ENCODE peak calls at places on chromosomes 1 and 21, in eight cellular contexts. One of them, this sample, is unnamed.

GRCh38 chr1:246181244-246181643 is 325.8 kb downstream of the SMYD3 start:
- DNase-seq in keratinocyte: no peak
- DNase-seq in kidney: no peak
- DNase-seq in heart right ventricle: no peak
- DNase-seq in ovary: no peak
- DNase-seq in astrocyte: no peak
- DNase-seq in prostate gland: no peak
- DNase-seq in Panc1: no peak
- DNase-seq in this sample: no peak

GRCh38 chr1:205421728-205422127 is at the start of gene LEMD1:
- DNase-seq in keratinocyte: no peak
- DNase-seq in kidney: no peak
- DNase-seq in heart right ventricle: no peak
- DNase-seq in ovary: no peak
- DNase-seq in astrocyte: peak
- DNase-seq in prostate gland: no peak
- DNase-seq in Panc1: no peak
- DNase-seq in this sample: no peak

GRCh38 chr1:119358661-119359060 is 9.9 kb upstream of the HAO2 start:
- DNase-seq in keratinocyte: peak
- DNase-seq in kidney: no peak
- DNase-seq in heart right ventricle: no peak
- DNase-seq in ovary: no peak
- DNase-seq in astrocyte: no peak
- DNase-seq in prostate gland: peak
- DNase-seq in Panc1: no peak
- DNase-seq in this sample: no peak

GRCh38 chr1:202281316-202282016 is 60.3 kb downstream of the UBE2T start:
- DNase-seq in keratinocyte: no peak
- DNase-seq in kidney: no peak
- DNase-seq in heart right ventricle: no peak
- DNase-seq in ovary: no peak
- DNase-seq in astrocyte: peak
- DNase-seq in prostate gland: no peak
- DNase-seq in Panc1: no peak
- DNase-seq in this sample: peak

GRCh38 chr1:207806531-207807394 is 54.9 kb downstream of the CD46 start:
- DNase-seq in keratinocyte: no peak
- DNase-seq in kidney: peak
- DNase-seq in heart right ventricle: no peak
- DNase-seq in ovary: no peak
- DNase-seq in astrocyte: peak
- DNase-seq in prostate gland: peak
- DNase-seq in Panc1: no peak
- DNase-seq in this sample: no peak

GRCh38 chr21:42010507-42011493 is 640 bp upstream of the ZBTB21 start:
- DNase-seq in keratinocyte: no peak
- DNase-seq in kidney: peak
- DNase-seq in heart right ventricle: peak
- DNase-seq in ovary: peak
- DNase-seq in astrocyte: peak
- DNase-seq in prostate gland: peak
- DNase-seq in Panc1: no peak
- DNase-seq in this sample: no peak

GRCh38 chr1:11792106-11792505 is 13.7 kb downstream of the MTHFR start:
- DNase-seq in keratinocyte: no peak
- DNase-seq in kidney: peak
- DNase-seq in heart right ventricle: peak
- DNase-seq in ovary: peak
- DNase-seq in astrocyte: no peak
- DNase-seq in prostate gland: no peak
- DNase-seq in Panc1: no peak
- DNase-seq in this sample: no peak

GRCh38 chr1:216686860-216687545 is 36.2 kb downstream of the ESRRG start:
- DNase-seq in keratinocyte: no peak
- DNase-seq in kidney: no peak
- DNase-seq in heart right ventricle: no peak
- DNase-seq in ovary: no peak
- DNase-seq in astrocyte: peak
- DNase-seq in prostate gland: no peak
- DNase-seq in Panc1: no peak
- DNase-seq in this sample: no peak

GRCh38 chr1:23923592-23924495 is 10.7 kb upstream of the CNR2 start:
- DNase-seq in keratinocyte: no peak
- DNase-seq in kidney: no peak
- DNase-seq in heart right ventricle: no peak
- DNase-seq in ovary: peak
- DNase-seq in astrocyte: no peak
- DNase-seq in prostate gland: no peak
- DNase-seq in Panc1: no peak
- DNase-seq in this sample: no peak

GRCh38 chr1:228369608-228370438 is 36.8 kb downstream of the TRIM11 start:
- DNase-seq in keratinocyte: no peak
- DNase-seq in kidney: peak
- DNase-seq in heart right ventricle: peak
- DNase-seq in ovary: no peak
- DNase-seq in astrocyte: no peak
- DNase-seq in prostate gland: no peak
- DNase-seq in Panc1: no peak
- DNase-seq in this sample: no peak

GRCh38 chr1:24555591-24556413 is at the start of gene NCMAP:
- DNase-seq in keratinocyte: no peak
- DNase-seq in kidney: peak
- DNase-seq in heart right ventricle: peak
- DNase-seq in ovary: no peak
- DNase-seq in astrocyte: no peak
- DNase-seq in prostate gland: peak
- DNase-seq in Panc1: no peak
- DNase-seq in this sample: no peak

GRCh38 chr21:26489781-26490180 is 83.3 kb downstream of the CYYR1 start:
- DNase-seq in keratinocyte: no peak
- DNase-seq in kidney: no peak
- DNase-seq in heart right ventricle: no peak
- DNase-seq in ovary: no peak
- DNase-seq in astrocyte: no peak
- DNase-seq in prostate gland: no peak
- DNase-seq in Panc1: no peak
- DNase-seq in this sample: no peak

GRCh38 chr1:83545450-83545849 is 453.5 kb downstream of the TTLL7 start:
- DNase-seq in keratinocyte: no peak
- DNase-seq in kidney: no peak
- DNase-seq in heart right ventricle: no peak
- DNase-seq in ovary: no peak
- DNase-seq in astrocyte: no peak
- DNase-seq in prostate gland: no peak
- DNase-seq in Panc1: no peak
- DNase-seq in this sample: no peak

GRCh38 chr21:35366348-35367085 is 317.4 kb upstream of the RUNX1 start:
- DNase-seq in keratinocyte: no peak
- DNase-seq in kidney: no peak
- DNase-seq in heart right ventricle: no peak
- DNase-seq in ovary: no peak
- DNase-seq in astrocyte: peak
- DNase-seq in prostate gland: no peak
- DNase-seq in Panc1: no peak
- DNase-seq in this sample: peak

GRCh38 chr1:232594018-232594502 is 35.9 kb downstream of the SIPA1L2 start:
- DNase-seq in keratinocyte: no peak
- DNase-seq in kidney: no peak
- DNase-seq in heart right ventricle: no peak
- DNase-seq in ovary: no peak
- DNase-seq in astrocyte: peak
- DNase-seq in prostate gland: no peak
- DNase-seq in Panc1: no peak
- DNase-seq in this sample: no peak

GRCh38 chr1:155522069-155522468 is 40.5 kb downstream of the ASH1L start:
- DNase-seq in keratinocyte: no peak
- DNase-seq in kidney: no peak
- DNase-seq in heart right ventricle: no peak
- DNase-seq in ovary: no peak
- DNase-seq in astrocyte: peak
- DNase-seq in prostate gland: no peak
- DNase-seq in Panc1: no peak
- DNase-seq in this sample: no peak

GRCh38 chr1:33377013-33377412 is 53.9 kb downstream of the PHC2 start:
- DNase-seq in keratinocyte: no peak
- DNase-seq in kidney: no peak
- DNase-seq in heart right ventricle: no peak
- DNase-seq in ovary: no peak
- DNase-seq in astrocyte: no peak
- DNase-seq in prostate gland: peak
- DNase-seq in Panc1: no peak
- DNase-seq in this sample: no peak

DNA sequence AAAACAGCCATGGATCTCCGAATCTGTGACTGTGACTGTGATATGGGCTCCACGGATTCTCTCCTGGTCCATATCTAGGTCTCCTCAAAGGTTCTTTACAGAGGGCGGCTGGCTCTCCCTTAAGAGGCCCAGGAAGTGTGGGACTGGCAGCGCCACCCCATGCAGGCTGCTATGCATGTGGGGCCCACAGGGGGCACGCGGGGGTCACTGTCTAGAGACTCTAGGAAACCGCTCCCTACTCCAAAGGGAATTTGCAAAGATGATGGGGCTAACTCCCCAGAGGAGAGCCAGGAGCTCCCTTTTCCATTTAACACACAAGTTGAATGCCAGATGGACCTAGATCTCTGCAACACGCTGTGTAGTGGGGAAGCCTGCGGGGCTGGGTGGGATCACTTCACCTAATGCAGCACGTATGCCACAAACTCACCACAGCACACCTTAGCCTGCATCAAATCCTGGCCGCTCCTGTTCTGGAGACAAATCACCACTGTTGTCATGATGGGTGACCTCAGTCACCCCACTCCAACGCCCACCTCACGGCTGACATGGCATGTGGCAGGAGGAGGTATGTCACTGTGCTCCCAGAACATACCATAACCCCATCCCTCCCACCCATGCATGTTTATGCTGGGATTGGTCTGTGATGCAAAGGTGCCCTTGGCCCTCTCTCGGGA is 61.7 kb downstream of the SLC45A1 start:
- DNase-seq in keratinocyte: no peak
- DNase-seq in kidney: no peak
- DNase-seq in heart right ventricle: no peak
- DNase-seq in ovary: no peak
- DNase-seq in astrocyte: no peak
- DNase-seq in prostate gland: no peak
- DNase-seq in Panc1: no peak
- DNase-seq in this sample: no peak
- H3K27ac ChIP-seq in keratinocyte: no peak
- H3K27ac ChIP-seq in kidney: peak
- H3K27ac ChIP-seq in heart right ventricle: peak
- H3K27ac ChIP-seq in ovary: no peak
- H3K27ac ChIP-seq in astrocyte: no peak
- H3K27ac ChIP-seq in prostate gland: peak
- H3K27ac ChIP-seq in Panc1: no peak
- H3K27ac ChIP-seq in this sample: no peak

DNA sequence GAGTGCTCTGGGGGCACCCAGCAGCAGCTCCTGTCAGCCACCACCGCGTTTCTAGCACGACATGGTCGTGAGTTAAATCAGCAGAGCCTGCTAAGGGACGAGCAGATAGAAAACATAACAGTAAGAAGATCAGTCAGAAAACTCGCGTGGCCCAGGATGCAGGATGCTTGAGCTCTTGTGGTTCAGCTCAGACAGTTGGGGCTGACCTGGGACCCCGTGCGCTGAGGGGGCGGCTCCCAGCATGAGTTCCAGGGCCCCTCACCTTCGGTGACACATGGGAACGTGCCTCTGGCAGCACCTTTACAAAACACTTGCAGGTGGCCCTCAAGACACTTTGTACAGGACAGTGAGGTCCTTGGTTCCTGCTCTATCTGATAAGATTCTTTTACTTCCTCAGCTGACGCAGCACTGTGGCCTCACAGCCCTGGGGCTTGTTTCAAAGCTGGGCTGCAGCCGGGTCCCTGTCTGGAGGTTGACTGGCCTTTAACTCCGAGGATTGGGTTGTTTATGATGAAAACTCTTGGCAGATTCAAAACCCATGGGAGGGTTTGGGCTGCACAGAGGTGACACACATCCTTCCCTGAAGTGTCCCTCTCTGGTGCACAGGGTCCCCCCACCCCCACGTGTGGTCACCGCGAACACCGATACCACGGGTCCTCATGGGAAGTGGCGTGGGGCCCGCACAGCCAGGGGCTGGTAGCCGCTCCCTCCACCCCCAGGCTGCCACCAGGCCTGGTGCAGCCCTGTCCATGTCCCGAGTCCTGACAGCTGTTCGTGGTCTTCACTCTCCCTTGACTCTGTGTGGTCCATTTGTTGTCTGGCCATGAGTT is 65.3 kb upstream of the COL6A1 start:
- DNase-seq in keratinocyte: no peak
- DNase-seq in kidney: peak
- DNase-seq in heart right ventricle: no peak
- DNase-seq in ovary: no peak
- DNase-seq in astrocyte: no peak
- DNase-seq in prostate gland: no peak
- DNase-seq in Panc1: no peak
- DNase-seq in this sample: no peak
- H3K27ac ChIP-seq in keratinocyte: no peak
- H3K27ac ChIP-seq in kidney: no peak
- H3K27ac ChIP-seq in heart right ventricle: no peak
- H3K27ac ChIP-seq in ovary: no peak
- H3K27ac ChIP-seq in astrocyte: no peak
- H3K27ac ChIP-seq in prostate gland: no peak
- H3K27ac ChIP-seq in Panc1: no peak
- H3K27ac ChIP-seq in this sample: no peak

DNA sequence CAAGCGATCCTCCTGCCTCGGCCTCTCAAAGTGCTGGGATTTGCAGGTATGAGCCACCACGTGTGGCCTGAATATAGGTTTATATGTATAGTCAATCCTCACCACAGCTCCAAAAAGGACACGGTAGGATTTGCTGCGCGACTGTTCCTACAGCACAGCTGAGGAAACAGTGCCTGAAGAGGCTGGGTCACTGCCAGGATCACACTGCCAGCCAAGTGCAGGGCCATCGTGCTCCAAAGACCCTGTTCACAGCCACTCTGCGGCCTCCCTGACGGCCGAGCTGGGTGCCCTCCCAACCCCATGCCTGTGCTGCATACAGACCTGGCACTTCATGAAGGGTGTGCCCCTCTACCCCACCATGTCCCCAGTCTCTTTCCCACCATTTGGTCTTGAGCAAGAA is 71.4 kb downstream of the MRPL37 start:
- DNase-seq in keratinocyte: no peak
- DNase-seq in kidney: peak
- DNase-seq in heart right ventricle: peak
- DNase-seq in ovary: no peak
- DNase-seq in astrocyte: no peak
- DNase-seq in prostate gland: no peak
- DNase-seq in Panc1: no peak
- DNase-seq in this sample: no peak
- H3K27ac ChIP-seq in keratinocyte: no peak
- H3K27ac ChIP-seq in kidney: peak
- H3K27ac ChIP-seq in heart right ventricle: no peak
- H3K27ac ChIP-seq in ovary: peak
- H3K27ac ChIP-seq in astrocyte: no peak
- H3K27ac ChIP-seq in prostate gland: no peak
- H3K27ac ChIP-seq in Panc1: no peak
- H3K27ac ChIP-seq in this sample: no peak

DNA sequence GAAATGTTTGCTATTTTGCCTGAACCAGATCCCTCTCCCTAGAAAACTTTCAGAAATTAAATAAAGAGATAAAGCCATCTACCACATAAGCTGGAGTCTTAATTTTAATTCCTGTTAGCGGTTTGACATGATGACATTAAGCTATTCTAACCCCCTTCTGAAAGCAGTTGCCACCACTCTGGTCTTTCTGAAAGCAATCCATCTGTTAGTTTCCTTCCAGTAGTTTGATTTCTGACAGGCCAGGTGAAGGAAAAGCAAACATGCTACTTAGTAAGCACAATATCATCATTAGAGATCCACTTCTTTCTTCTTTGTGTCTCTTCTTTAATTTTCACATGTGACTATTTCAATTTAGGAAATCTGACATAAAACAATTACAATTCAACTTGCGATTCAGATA is 39.9 kb downstream of the RGL1 start:
- DNase-seq in keratinocyte: no peak
- DNase-seq in kidney: no peak
- DNase-seq in heart right ventricle: no peak
- DNase-seq in ovary: no peak
- DNase-seq in astrocyte: no peak
- DNase-seq in prostate gland: no peak
- DNase-seq in Panc1: no peak
- DNase-seq in this sample: no peak
- H3K27ac ChIP-seq in keratinocyte: no peak
- H3K27ac ChIP-seq in kidney: no peak
- H3K27ac ChIP-seq in heart right ventricle: no peak
- H3K27ac ChIP-seq in ovary: no peak
- H3K27ac ChIP-seq in astrocyte: no peak
- H3K27ac ChIP-seq in prostate gland: no peak
- H3K27ac ChIP-seq in Panc1: no peak
- H3K27ac ChIP-seq in this sample: no peak